ENCODE peak calls at places on chromosome 6, in eight cellular contexts. One of them, this sample, is unnamed. For H3K4me1 and H3K36me3, the result is how much of the 10 kb centered on the place peaks cover.

GRCh38 chr6:3546121-3546520 is 89.3 kb upstream of the SLC22A23 start:
- DNase-seq in CD8-positive, alpha-beta T cell: no peak
- DNase-seq in heart right ventricle: no peak
- DNase-seq in psoas muscle: no peak
- DNase-seq in effector memory CD4-positive, alpha-beta T cell: no peak
- DNase-seq in fibroblast of lung: no peak
- DNase-seq in body of pancreas: no peak
- DNase-seq in HAP-1: no peak
- DNase-seq in this sample: no peak

GRCh38 chr6:33375143-33375649 is 16.4 kb upstream of the KIFC1 start:
- DNase-seq in CD8-positive, alpha-beta T cell: no peak
- DNase-seq in heart right ventricle: peak
- DNase-seq in psoas muscle: peak
- DNase-seq in effector memory CD4-positive, alpha-beta T cell: no peak
- DNase-seq in fibroblast of lung: peak
- DNase-seq in body of pancreas: peak
- DNase-seq in HAP-1: no peak
- DNase-seq in this sample: no peak

GRCh38 chr6:169738204-169738971 is 13.0 kb downstream of the DYNLT2 start:
- DNase-seq in CD8-positive, alpha-beta T cell: no peak
- DNase-seq in heart right ventricle: no peak
- DNase-seq in psoas muscle: peak
- DNase-seq in effector memory CD4-positive, alpha-beta T cell: no peak
- DNase-seq in fibroblast of lung: no peak
- DNase-seq in body of pancreas: no peak
- DNase-seq in HAP-1: no peak
- DNase-seq in this sample: no peak

GRCh38 chr6:123965894-123966293 is 162.2 kb downstream of the NKAIN2 start:
- DNase-seq in CD8-positive, alpha-beta T cell: no peak
- DNase-seq in heart right ventricle: no peak
- DNase-seq in psoas muscle: no peak
- DNase-seq in effector memory CD4-positive, alpha-beta T cell: no peak
- DNase-seq in fibroblast of lung: peak
- DNase-seq in body of pancreas: no peak
- DNase-seq in HAP-1: peak
- DNase-seq in this sample: no peak

GRCh38 chr6:43887340-43887858 is 117.4 kb downstream of the VEGFA start:
- DNase-seq in CD8-positive, alpha-beta T cell: no peak
- DNase-seq in heart right ventricle: no peak
- DNase-seq in psoas muscle: no peak
- DNase-seq in effector memory CD4-positive, alpha-beta T cell: no peak
- DNase-seq in fibroblast of lung: peak
- DNase-seq in body of pancreas: no peak
- DNase-seq in HAP-1: no peak
- DNase-seq in this sample: no peak

GRCh38 chr6:85008311-85009015 is 244.1 kb upstream of the TBX18 start:
- DNase-seq in CD8-positive, alpha-beta T cell: no peak
- DNase-seq in heart right ventricle: no peak
- DNase-seq in psoas muscle: no peak
- DNase-seq in effector memory CD4-positive, alpha-beta T cell: no peak
- DNase-seq in fibroblast of lung: no peak
- DNase-seq in body of pancreas: no peak
- DNase-seq in HAP-1: no peak
- DNase-seq in this sample: no peak

GRCh38 chr6:24960991-24961475 is 25.3 kb upstream of the RIPOR2 start:
- DNase-seq in CD8-positive, alpha-beta T cell: no peak
- DNase-seq in heart right ventricle: no peak
- DNase-seq in psoas muscle: no peak
- DNase-seq in effector memory CD4-positive, alpha-beta T cell: no peak
- DNase-seq in fibroblast of lung: no peak
- DNase-seq in body of pancreas: no peak
- DNase-seq in HAP-1: no peak
- DNase-seq in this sample: no peak

GRCh38 chr6:116714761-116715160 is 33.8 kb downstream of the KPNA5 start:
- DNase-seq in CD8-positive, alpha-beta T cell: no peak
- DNase-seq in heart right ventricle: no peak
- DNase-seq in psoas muscle: no peak
- DNase-seq in effector memory CD4-positive, alpha-beta T cell: no peak
- DNase-seq in fibroblast of lung: no peak
- DNase-seq in body of pancreas: no peak
- DNase-seq in HAP-1: no peak
- DNase-seq in this sample: no peak

GRCh38 chr6:101716387-101716786 is 322.9 kb downstream of the GRIK2 start:
- DNase-seq in CD8-positive, alpha-beta T cell: no peak
- DNase-seq in heart right ventricle: no peak
- DNase-seq in psoas muscle: no peak
- DNase-seq in effector memory CD4-positive, alpha-beta T cell: no peak
- DNase-seq in fibroblast of lung: no peak
- DNase-seq in body of pancreas: no peak
- DNase-seq in HAP-1: no peak
- DNase-seq in this sample: no peak

GRCh38 chr6:25769983-25770382 is 15.4 kb downstream of the SLC17A4 start:
- DNase-seq in CD8-positive, alpha-beta T cell: no peak
- DNase-seq in heart right ventricle: no peak
- DNase-seq in psoas muscle: no peak
- DNase-seq in effector memory CD4-positive, alpha-beta T cell: no peak
- DNase-seq in fibroblast of lung: peak
- DNase-seq in body of pancreas: peak
- DNase-seq in HAP-1: no peak
- DNase-seq in this sample: no peak

GRCh38 chr6:67210450-67210849 is 1424.6 kb upstream of the ADGRB3 start:
- DNase-seq in CD8-positive, alpha-beta T cell: no peak
- DNase-seq in heart right ventricle: no peak
- DNase-seq in psoas muscle: no peak
- DNase-seq in effector memory CD4-positive, alpha-beta T cell: no peak
- DNase-seq in fibroblast of lung: peak
- DNase-seq in body of pancreas: no peak
- DNase-seq in HAP-1: no peak
- DNase-seq in this sample: no peak

GRCh38 chr6:127976111-127976510 is 75.3 kb upstream of the THEMIS start:
- DNase-seq in CD8-positive, alpha-beta T cell: no peak
- DNase-seq in heart right ventricle: no peak
- DNase-seq in psoas muscle: no peak
- DNase-seq in effector memory CD4-positive, alpha-beta T cell: no peak
- DNase-seq in fibroblast of lung: no peak
- DNase-seq in body of pancreas: no peak
- DNase-seq in HAP-1: no peak
- DNase-seq in this sample: no peak

GRCh38 chr6:163955131-163955530 is 540.6 kb downstream of the QKI start:
- DNase-seq in CD8-positive, alpha-beta T cell: no peak
- DNase-seq in heart right ventricle: no peak
- DNase-seq in psoas muscle: no peak
- DNase-seq in effector memory CD4-positive, alpha-beta T cell: no peak
- DNase-seq in fibroblast of lung: peak
- DNase-seq in body of pancreas: no peak
- DNase-seq in HAP-1: no peak
- DNase-seq in this sample: no peak

GRCh38 chr6:132860254-132860653 is 45.9 kb downstream of the RPS12 start:
- DNase-seq in CD8-positive, alpha-beta T cell: no peak
- DNase-seq in heart right ventricle: no peak
- DNase-seq in psoas muscle: no peak
- DNase-seq in effector memory CD4-positive, alpha-beta T cell: no peak
- DNase-seq in fibroblast of lung: no peak
- DNase-seq in body of pancreas: no peak
- DNase-seq in HAP-1: no peak
- DNase-seq in this sample: no peak

GRCh38 chr6:130962951-130963350 is 100.1 kb downstream of the EPB41L2 start:
- DNase-seq in CD8-positive, alpha-beta T cell: no peak
- DNase-seq in heart right ventricle: peak
- DNase-seq in psoas muscle: no peak
- DNase-seq in effector memory CD4-positive, alpha-beta T cell: no peak
- DNase-seq in fibroblast of lung: no peak
- DNase-seq in body of pancreas: no peak
- DNase-seq in HAP-1: no peak
- DNase-seq in this sample: no peak

GRCh38 chr6:54196905-54197304 is 85.7 kb downstream of the MLIP start:
- DNase-seq in CD8-positive, alpha-beta T cell: no peak
- DNase-seq in heart right ventricle: no peak
- DNase-seq in psoas muscle: no peak
- DNase-seq in effector memory CD4-positive, alpha-beta T cell: no peak
- DNase-seq in fibroblast of lung: no peak
- DNase-seq in body of pancreas: no peak
- DNase-seq in HAP-1: no peak
- DNase-seq in this sample: no peak

GRCh38 chr6:160505970-160506369 is 157.8 kb downstream of the SLC22A3 start:
- DNase-seq in CD8-positive, alpha-beta T cell: no peak
- DNase-seq in heart right ventricle: no peak
- DNase-seq in psoas muscle: no peak
- DNase-seq in effector memory CD4-positive, alpha-beta T cell: no peak
- DNase-seq in fibroblast of lung: peak
- DNase-seq in body of pancreas: no peak
- DNase-seq in HAP-1: no peak
- DNase-seq in this sample: no peak

GRCh38 chr6:108167449-108167903 is 1.7 kb downstream of the NR2E1 start:
- DNase-seq in CD8-positive, alpha-beta T cell: no peak
- DNase-seq in heart right ventricle: no peak
- DNase-seq in psoas muscle: no peak
- DNase-seq in effector memory CD4-positive, alpha-beta T cell: no peak
- DNase-seq in fibroblast of lung: no peak
- DNase-seq in body of pancreas: no peak
- DNase-seq in HAP-1: no peak
- DNase-seq in this sample: no peak

GRCh38 chr6:5869676-5870075 is 137.0 kb downstream of the NRN1 start:
- DNase-seq in CD8-positive, alpha-beta T cell: no peak
- DNase-seq in heart right ventricle: no peak
- DNase-seq in psoas muscle: no peak
- DNase-seq in effector memory CD4-positive, alpha-beta T cell: no peak
- DNase-seq in fibroblast of lung: no peak
- DNase-seq in body of pancreas: no peak
- DNase-seq in HAP-1: no peak
- DNase-seq in this sample: no peak
- H3K4me3 ChIP-seq in CD8-positive, alpha-beta T cell: no peak
- H3K4me3 ChIP-seq in heart right ventricle: no peak
- H3K4me3 ChIP-seq in psoas muscle: no peak
- H3K4me3 ChIP-seq in effector memory CD4-positive, alpha-beta T cell: no peak
- H3K4me3 ChIP-seq in fibroblast of lung: no peak
- H3K4me3 ChIP-seq in body of pancreas: no peak
- H3K4me3 ChIP-seq in HAP-1: no peak
- H3K4me3 ChIP-seq in this sample: no peak

DNA sequence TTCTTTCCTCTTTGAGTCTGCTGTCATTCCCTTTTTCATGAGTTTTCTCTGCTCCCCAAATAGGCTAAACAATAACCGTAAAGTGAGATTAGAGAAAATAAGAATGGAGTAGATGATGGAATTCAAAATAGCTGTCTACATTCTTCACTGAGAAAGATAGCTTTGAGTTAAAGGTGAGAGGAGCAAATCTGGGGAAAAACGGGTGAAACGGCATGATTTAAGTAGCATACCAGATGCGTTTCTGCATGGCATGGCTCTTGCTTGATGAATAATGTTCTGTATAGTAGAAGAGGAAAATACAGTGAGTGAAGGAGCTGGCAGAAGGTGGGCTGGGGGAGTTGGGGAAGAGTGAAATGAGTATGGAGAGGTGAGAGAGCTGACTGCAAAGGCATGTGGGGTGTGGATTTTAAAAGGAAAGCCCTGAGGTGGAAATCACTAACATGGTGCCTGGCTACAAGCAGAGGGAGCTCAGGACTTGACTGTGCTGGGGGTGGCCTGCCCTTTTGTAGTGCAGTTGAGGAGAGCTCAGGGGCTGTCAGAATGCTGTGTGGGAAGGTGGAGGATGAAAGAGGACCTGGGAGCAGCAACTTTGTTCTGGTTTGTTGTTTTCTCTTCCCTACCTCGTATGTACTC is 8.8 kb downstream of the BICRAL start:
- DNase-seq in CD8-positive, alpha-beta T cell: no peak
- DNase-seq in heart right ventricle: no peak
- DNase-seq in psoas muscle: no peak
- DNase-seq in effector memory CD4-positive, alpha-beta T cell: no peak
- DNase-seq in fibroblast of lung: no peak
- DNase-seq in body of pancreas: no peak
- DNase-seq in HAP-1: no peak
- DNase-seq in this sample: no peak
- H3K4me1 ChIP-seq in CD8-positive, alpha-beta T cell: half or more
- H3K4me1 ChIP-seq in heart right ventricle: half or more
- H3K4me1 ChIP-seq in psoas muscle: half or more
- H3K4me1 ChIP-seq in effector memory CD4-positive, alpha-beta T cell: under half
- H3K4me1 ChIP-seq in fibroblast of lung: under half
- H3K4me1 ChIP-seq in body of pancreas: half or more
- H3K4me1 ChIP-seq in HAP-1: under half
- H3K4me1 ChIP-seq in this sample: half or more

DNA sequence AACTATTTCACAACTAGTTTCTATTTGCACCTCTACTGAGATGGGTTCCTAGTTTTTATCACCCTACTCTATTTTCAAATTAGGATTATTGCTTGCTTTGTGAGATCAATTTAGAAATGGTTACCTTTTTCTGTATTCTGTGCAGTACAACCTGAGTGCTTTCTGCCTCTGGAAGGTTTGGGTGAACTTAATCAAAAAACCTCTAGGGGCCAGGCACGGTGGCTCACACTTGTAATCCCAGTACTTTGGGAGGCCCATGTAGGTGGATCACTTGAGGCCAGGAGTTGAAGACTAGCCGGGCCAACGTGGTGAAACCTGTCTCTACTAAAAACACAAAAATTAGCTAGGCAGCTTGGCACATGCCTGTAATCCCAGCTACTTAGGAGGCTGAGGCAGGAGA is 63.3 kb downstream of the SCAF8 start:
- DNase-seq in CD8-positive, alpha-beta T cell: no peak
- DNase-seq in heart right ventricle: no peak
- DNase-seq in psoas muscle: no peak
- DNase-seq in effector memory CD4-positive, alpha-beta T cell: no peak
- DNase-seq in fibroblast of lung: no peak
- DNase-seq in body of pancreas: no peak
- DNase-seq in HAP-1: no peak
- DNase-seq in this sample: no peak
- H3K36me3 ChIP-seq in CD8-positive, alpha-beta T cell: under half
- H3K36me3 ChIP-seq in heart right ventricle: half or more
- H3K36me3 ChIP-seq in psoas muscle: under half
- H3K36me3 ChIP-seq in effector memory CD4-positive, alpha-beta T cell: under half
- H3K36me3 ChIP-seq in fibroblast of lung: under half
- H3K36me3 ChIP-seq in body of pancreas: under half
- H3K36me3 ChIP-seq in HAP-1: under half
- H3K36me3 ChIP-seq in this sample: under half

DNA sequence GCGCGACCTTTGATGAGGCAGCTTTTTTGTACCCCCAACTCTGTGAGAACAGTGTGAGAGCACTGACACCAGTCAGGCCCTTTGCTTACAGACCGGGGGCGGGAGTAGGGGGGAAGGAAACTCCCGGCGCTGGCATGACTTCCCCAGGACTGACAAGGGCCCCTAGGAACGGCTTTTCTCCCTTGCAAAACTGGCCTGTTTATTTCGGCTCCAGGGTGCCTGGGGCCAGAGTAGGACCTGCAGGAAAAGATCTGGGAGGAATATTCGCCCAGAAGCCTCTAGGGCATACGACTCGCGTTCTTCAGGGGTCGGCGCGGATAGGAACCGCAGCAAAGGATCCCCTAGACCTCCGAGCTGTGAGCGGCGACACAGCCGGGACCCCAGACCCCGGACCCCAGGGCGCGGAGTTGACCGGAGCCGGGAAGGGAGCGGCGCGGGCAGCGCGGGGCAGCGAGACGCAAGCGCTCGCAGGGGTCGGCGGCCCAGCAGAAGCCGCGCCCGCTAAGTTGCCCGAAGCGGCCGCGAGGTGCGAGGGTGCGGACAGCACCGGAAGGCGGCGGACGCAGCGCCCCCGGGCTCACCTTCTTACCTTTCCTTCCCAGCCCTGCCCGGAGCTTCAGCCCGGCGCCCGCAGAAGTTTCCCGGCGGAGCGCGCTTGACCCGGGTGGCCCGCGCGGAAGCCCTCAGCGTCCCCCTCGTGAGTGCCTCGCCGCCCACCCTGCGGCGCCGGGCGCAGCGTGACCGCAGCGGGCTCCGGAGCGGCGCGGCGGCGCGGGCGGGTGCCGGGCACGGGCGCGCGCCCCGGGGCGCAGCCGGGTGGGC is at the start of gene POPDC3:
- DNase-seq in CD8-positive, alpha-beta T cell: no peak
- DNase-seq in heart right ventricle: peak
- DNase-seq in psoas muscle: peak
- DNase-seq in effector memory CD4-positive, alpha-beta T cell: no peak
- DNase-seq in fibroblast of lung: peak
- DNase-seq in body of pancreas: no peak
- DNase-seq in HAP-1: peak
- DNase-seq in this sample: no peak
- H3K4me3 ChIP-seq in CD8-positive, alpha-beta T cell: no peak
- H3K4me3 ChIP-seq in heart right ventricle: peak
- H3K4me3 ChIP-seq in psoas muscle: peak
- H3K4me3 ChIP-seq in effector memory CD4-positive, alpha-beta T cell: no peak
- H3K4me3 ChIP-seq in fibroblast of lung: peak
- H3K4me3 ChIP-seq in body of pancreas: no peak
- H3K4me3 ChIP-seq in HAP-1: peak
- H3K4me3 ChIP-seq in this sample: no peak

This sample was measured in CD8-positive, alpha-beta memory T cell.